ENCODE peak calls at places on chromosome 18, in five cellular contexts. R is MM.1S, M is mammary epithelial cell, E is neural progenitor cell, I is HCT116. O is an unnamed sample.

GRCh38 chr18:13449651-13450050 is 231.1 kb downstream of the LDLRAD4 start:
- DNase-seq in I (no peak), E (no peak), M (no peak), R (no peak), O (no peak)

GRCh38 chr18:64966667-64967066 is 784.1 kb upstream of the CDH7 start:
- DNase-seq in M (no peak), R (peak), I (no peak), E (peak), O (peak)

GRCh38 chr18:812123-812672 is at the start of gene YES1:
- DNase-seq in M (peak), I (peak), E (peak), R (peak), O (peak)

GRCh38 chr18:69872661-69873060 is 75.0 kb downstream of the CD226 start:
- DNase-seq in E (no peak), R (no peak), M (no peak), I (no peak), O (no peak)

GRCh38 chr18:50055474-50055873 is 139.5 kb downstream of the MYO5B start:
- DNase-seq in I (no peak), R (no peak), E (no peak), M (no peak), O (no peak)

GRCh38 chr18:11989966-11990380 is 8.7 kb downstream of the IMPA2 start:
- DNase-seq in E (peak), M (no peak), R (no peak), I (no peak), O (peak)

GRCh38 chr18:79914614-79915160 is 36.8 kb downstream of the SLC66A2 start:
- DNase-seq in R (no peak), E (no peak), I (no peak), M (no peak), O (no peak)

GRCh38 chr18:44464401-44465185 is 216.1 kb upstream of the SETBP1 start:
- DNase-seq in R (no peak), E (no peak), M (peak), I (no peak), O (no peak)

GRCh38 chr18:48941672-48942071 is 9.1 kb downstream of the SMAD7 start:
- DNase-seq in I (no peak), M (no peak), R (peak), E (no peak), O (peak)

GRCh38 chr18:41121116-41121826 is 833.8 kb upstream of the PIK3C3 start:
- DNase-seq in E (peak), R (no peak), I (no peak), M (peak), O (no peak)

GRCh38 chr18:12750076-12750707 is 47.4 kb downstream of the PSMG2 start:
- DNase-seq in R (peak), E (no peak), M (peak), I (no peak), O (peak)

GRCh38 chr18:39667905-39668304 is 2102.3 kb upstream of the CELF4 start:
- DNase-seq in E (no peak), R (no peak), M (peak), I (no peak), O (no peak)

GRCh38 chr18:68181956-68182355 is 533.0 kb downstream of the TMX3 start:
- DNase-seq in I (no peak), R (no peak), E (no peak), M (peak), O (no peak)

GRCh38 chr18:4455113-4455811 is at the start of gene DLGAP1:
- DNase-seq in M (peak), R (peak), E (peak), I (no peak), O (peak)

GRCh38 chr18:59049726-59050660 is 89.7 kb upstream of the SEC11C start:
- DNase-seq in I (no peak), R (no peak), M (no peak), E (peak), O (no peak)

GRCh38 chr18:31512203-31512764 is 14.3 kb downstream of the DSG2 start:
- DNase-seq in R (no peak), E (no peak), I (no peak), M (peak), O (peak)

GRCh38 chr18:34158881-34159690 is 65.6 kb downstream of the NOL4 start:
- DNase-seq in I (no peak), E (peak), R (no peak), M (no peak), O (peak)

GRCh38 chr18:67966224-67966623 is 449.7 kb upstream of the DSEL start:
- DNase-seq in I (no peak), E (no peak), R (no peak), M (no peak), O (no peak)

GRCh38 chr18:75244336-75244735 is 33.7 kb downstream of the TSHZ1 start:
- DNase-seq in R (no peak), E (peak), M (peak), I (no peak), O (peak)

GRCh38 chr18:4636957-4637356 is 181.8 kb upstream of the DLGAP1 start:
- DNase-seq in E (peak), I (no peak), R (no peak), M (no peak), O (no peak)

GRCh38 chr18:32911660-32912284 is 138.9 kb upstream of the KLHL14 start:
- DNase-seq in I (no peak), M (peak), E (no peak), R (no peak), O (no peak)

GRCh38 chr18:40851014-40851429 is 1104.0 kb upstream of the PIK3C3 start:
- DNase-seq in M (peak), I (no peak), E (no peak), R (peak), O (no peak)

GRCh38 chr18:37564796-37565137 is 831 bp downstream of the CELF4 start:
- DNase-seq in M (peak), R (no peak), E (peak), I (no peak), O (peak)

GRCh38 chr18:10794771-10795170 is 268.9 kb downstream of the NAPG start:
- DNase-seq in R (no peak), E (no peak), I (no peak), M (no peak), O (no peak)

GRCh38 chr18:10797882-10798281 is 272.1 kb downstream of the NAPG start:
- DNase-seq in M (no peak), R (peak), I (no peak), E (no peak), O (peak)

GRCh38 chr18:10793730-10794370 is 268.0 kb downstream of the NAPG start:
- DNase-seq in E (no peak), M (no peak), I (no peak), R (no peak), O (no peak)

DNA sequence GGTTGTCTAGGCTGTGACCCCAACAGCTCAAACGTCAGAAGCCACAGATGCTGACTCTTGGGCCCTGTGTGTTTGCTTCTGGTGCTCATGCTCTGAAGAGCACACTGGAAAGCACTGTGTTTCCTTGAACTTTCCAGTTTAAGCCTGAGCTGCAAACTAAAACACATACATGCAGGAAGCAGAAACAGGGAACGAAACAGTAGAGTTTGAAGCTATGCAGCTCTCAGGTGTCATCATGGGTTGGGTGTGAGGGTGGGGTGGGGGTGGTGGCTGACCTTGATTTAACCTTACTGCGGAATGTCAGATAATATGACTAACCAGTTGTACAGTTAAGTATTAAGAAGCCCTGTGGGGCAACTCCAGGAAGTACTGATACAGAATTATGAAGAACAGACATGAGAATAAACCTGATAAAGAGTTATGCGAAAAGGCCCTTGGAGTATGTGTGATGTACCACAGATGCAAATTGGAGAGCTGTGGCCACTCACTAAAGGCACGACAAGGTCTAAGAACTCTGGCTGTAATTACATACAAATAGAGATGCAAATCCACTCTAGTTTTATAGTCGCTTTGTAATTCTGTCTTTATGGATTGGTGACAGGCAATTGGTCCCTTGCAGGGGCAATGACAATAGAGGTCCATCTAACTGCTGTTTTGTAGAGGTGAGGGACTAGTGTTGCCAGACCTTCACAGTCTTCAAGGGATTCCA is 273.1 kb downstream of the NAPG start:
- DNase-seq in E (no peak), R (peak), M (no peak), I (no peak), O (no peak)
- H3K9ac ChIP-seq in E (no peak), R (no peak), M (no peak), I (no peak), O (no peak)

GRCh38 chr18:35973650-35974049 is 1.2 kb downstream of the RMP24 start:
- DNase-seq in I (no peak), E (no peak), R (no peak), M (no peak), O (peak)

GRCh38 chr18:35972197-35973000 is at the start of gene RMP24:
- DNase-seq in E (peak), I (peak), R (peak), M (peak), O (peak)

GRCh38 chr18:35968278-35968880 is 4.1 kb upstream of the RMP24 start:
- DNase-seq in E (no peak), M (peak), I (no peak), R (no peak), O (no peak)

GRCh38 chr18:35971661-35972196 is 750 bp upstream of the RMP24 start:
- DNase-seq in M (no peak), I (no peak), E (no peak), R (no peak), O (no peak)

GRCh38 chr18:35969676-35970075 is 2.8 kb upstream of the RMP24 start:
- DNase-seq in I (no peak), E (no peak), M (peak), R (no peak), O (no peak)
- H3K9ac ChIP-seq in I (no peak), E (no peak), M (no peak), R (no peak), O (no peak)

DNA sequence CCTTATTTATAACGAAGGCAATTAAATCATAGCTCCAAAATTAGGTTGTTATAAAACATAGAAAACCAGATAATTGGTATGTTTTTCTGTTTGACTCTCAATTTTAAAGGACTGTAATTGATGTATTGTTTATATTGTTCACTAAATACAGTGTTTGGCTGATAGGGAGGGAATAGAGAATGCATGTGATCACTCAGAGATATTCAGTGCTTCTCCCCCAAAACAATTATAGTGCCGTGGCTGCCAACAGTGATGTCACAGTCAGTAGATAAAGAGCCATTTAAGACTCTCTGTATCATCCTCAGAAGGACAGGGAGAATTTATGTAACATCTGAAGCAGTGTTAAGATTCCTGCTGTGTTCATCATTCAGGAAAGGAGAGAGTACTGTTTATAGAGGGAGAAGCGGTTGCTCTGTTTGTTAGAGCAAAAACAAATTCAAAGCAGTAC is 69.6 kb downstream of the PHLPP1 start:
- DNase-seq in I (no peak), R (no peak), E (peak), M (no peak), O (peak)
- H3K9ac ChIP-seq in I (no peak), R (no peak), E (no peak), M (no peak), O (no peak)

GRCh38 chr18:77053616-77054287 is 78.8 kb downstream of the MBP start:
- DNase-seq in R (no peak), I (no peak), E (no peak), M (no peak), O (no peak)
- H3K9ac ChIP-seq in R (no peak), I (no peak), E (no peak), M (no peak), O (no peak)

DNA sequence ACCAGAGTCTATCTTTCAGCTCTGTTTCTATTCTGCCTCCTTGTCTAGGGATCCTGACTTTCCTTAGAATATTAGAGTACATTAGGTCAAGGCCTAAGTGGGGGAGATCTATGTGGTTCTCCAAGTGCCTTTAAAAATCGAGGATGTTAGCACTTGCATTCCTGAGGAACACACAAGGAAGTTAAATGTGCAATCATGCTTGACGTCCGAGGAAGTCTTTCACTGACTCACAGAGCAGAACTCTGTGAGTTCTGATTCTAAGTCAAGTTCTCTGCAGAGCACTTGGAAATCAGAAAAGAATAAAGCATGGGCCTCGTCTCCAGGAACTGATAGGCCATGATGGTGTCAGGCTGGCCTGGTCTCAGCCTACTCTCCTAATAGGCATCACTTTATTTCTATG is 17.2 kb downstream of the FHOD3 start:
- DNase-seq in M (peak), I (no peak), E (no peak), R (no peak), O (no peak)
- H3K9ac ChIP-seq in M (no peak), I (no peak), E (no peak), R (no peak), O (no peak)

GRCh38 chr18:54127759-54128378 is 96.6 kb downstream of the MBD2 start:
- DNase-seq in M (no peak), R (peak), I (peak), E (peak), O (peak)

GRCh38 chr18:54134053-54134452 is 90.4 kb downstream of the MBD2 start:
- DNase-seq in I (no peak), M (peak), R (no peak), E (no peak), O (no peak)

GRCh38 chr18:54129448-54130134 is 94.9 kb downstream of the MBD2 start:
- DNase-seq in R (no peak), M (no peak), E (no peak), I (no peak), O (no peak)

GRCh38 chr18:54130631-54131030 is 93.8 kb downstream of the MBD2 start:
- DNase-seq in I (no peak), E (peak), R (no peak), M (no peak), O (peak)

DNA sequence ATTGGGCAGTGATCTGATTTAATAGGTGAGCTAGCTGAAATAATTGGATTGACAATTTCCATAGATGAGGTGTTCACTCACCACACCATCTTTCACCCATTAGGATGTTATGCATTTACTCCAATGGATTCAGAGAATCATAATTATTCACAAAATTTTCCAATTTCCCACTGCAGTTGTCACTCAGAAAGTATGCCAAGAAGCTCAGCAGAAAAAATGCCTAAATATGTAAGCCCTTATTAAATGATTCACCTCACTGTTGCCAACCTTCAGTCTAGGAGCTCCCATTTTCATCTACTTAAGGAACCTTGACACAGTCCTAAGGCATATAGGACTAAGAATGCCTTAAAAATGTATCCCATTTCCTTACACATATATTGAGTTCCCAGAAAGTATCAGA is 94.3 kb downstream of the MBD2 start:
- DNase-seq in E (no peak), M (no peak), I (no peak), R (no peak), O (no peak)
- H3K9ac ChIP-seq in E (no peak), M (no peak), I (no peak), R (no peak), O (no peak)

DNA sequence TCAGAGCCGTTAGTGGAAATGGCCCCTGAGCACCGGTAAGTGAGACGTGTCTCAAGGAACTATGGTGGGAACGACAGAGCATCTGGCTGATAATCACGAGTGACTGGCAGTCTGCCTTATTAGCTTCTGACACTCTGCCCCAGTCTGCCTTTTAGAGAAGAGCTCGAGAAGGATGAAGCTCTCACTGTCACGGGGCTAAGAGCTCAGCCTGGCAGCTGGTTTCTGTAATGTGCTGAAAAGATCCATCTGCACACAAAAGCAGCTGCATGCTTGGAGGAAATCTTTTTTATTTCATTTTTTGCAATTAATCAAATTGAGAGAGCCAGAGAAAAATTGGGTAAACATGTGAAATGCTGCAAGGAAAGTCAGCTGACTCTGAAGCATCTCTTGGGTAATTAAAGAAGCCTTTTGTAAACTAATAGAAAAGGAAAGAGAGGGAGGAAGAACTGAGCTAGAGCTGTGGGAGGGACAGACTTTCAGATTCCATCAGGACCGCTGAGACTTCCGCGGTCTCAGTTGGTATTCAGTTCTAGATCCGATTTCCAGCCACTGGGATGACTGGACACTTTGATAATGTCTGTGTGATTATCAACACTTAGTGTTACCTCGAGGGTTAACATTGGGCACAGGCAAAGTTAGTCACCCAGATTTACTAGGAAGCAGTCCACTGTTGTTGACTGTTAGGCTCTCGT is 24.4 kb downstream of the MBP start:
- DNase-seq in M (no peak), I (no peak), R (peak), E (peak), O (no peak)
- H3K9ac ChIP-seq in M (no peak), I (no peak), R (no peak), E (no peak), O (no peak)

DNA sequence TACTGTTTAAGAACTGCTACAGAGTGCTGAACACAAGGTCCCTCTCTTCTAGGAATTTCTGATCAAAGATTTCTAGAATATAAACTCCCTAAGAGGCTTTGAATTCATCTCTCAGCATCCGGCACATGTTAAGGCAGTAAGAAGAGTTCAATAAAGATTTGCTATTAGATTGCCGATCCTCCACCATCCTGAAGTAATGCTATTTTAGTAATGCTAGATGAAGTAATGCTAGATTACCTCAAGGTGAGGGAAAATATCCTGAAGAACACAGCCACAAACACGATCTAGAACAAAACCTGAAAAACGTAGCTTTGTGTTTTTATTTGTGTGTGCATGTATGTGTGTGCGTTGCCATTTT is 919 bp upstream of the MYL12B start:
- DNase-seq in M (no peak), R (no peak), E (no peak), I (no peak), O (no peak)
- H3K9ac ChIP-seq in M (peak), R (peak), E (peak), I (peak), O (peak)

GRCh38 chr18:35417223-35417622 is 40.1 kb upstream of the ZNF396 start:
- DNase-seq in R (no peak), M (no peak), E (no peak), I (no peak), O (no peak)

GRCh38 chr18:35409921-35410320 is 32.8 kb upstream of the ZNF396 start:
- DNase-seq in M (peak), I (no peak), R (no peak), E (no peak), O (no peak)

GRCh38 chr18:35415511-35416427 is 38.6 kb upstream of the ZNF396 start:
- DNase-seq in I (no peak), M (no peak), E (no peak), R (no peak), O (no peak)

GRCh38 chr18:35410561-35410960 is 33.4 kb upstream of the ZNF396 start:
- DNase-seq in R (no peak), E (no peak), I (no peak), M (no peak), O (no peak)

DNA sequence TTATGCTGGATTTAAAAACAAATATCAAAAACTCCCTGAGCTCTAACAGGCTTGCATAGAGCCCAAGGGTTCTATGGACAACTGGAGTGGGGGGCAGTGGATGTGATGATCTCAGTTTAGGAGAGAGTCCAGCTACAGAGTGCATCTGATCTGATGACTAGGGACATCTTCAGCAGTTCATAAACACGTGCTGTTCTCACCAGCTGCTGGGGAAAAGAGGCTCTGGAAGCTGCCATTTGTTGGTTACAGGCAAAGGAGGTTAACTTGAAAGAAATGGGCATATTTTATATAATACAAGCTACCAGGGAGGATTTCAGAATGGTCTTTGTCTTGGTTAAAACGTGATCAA is 36.0 kb upstream of the ZNF396 start:
- DNase-seq in M (no peak), E (no peak), R (no peak), I (no peak), O (no peak)
- H3K9ac ChIP-seq in M (no peak), E (no peak), R (no peak), I (no peak), O (no peak)

O was measured in mesendoderm.